ENCODE peak calls at places on chromosomes 7 and 10, in four cellular contexts. V, R, J and S are unnamed samples.

GRCh38 chr7:7761340-7761973 is 43.0 kb upstream of the RPA3 start:
- DNase-seq in R (no peak), J (no peak), V (no peak), S (no peak)

GRCh38 chr7:28112883-28113540 is 67.6 kb downstream of the JAZF1 start:
- DNase-seq in R (peak), J (no peak), V (peak), S (no peak)

GRCh38 chr10:117987242-117987909 is 59.4 kb downstream of the RAB11FIP2 start:
- DNase-seq in J (no peak), R (no peak), V (no peak), S (no peak)

GRCh38 chr7:128783143-128783799 is 7.7 kb upstream of the OPN1SW start:
- DNase-seq in R (no peak), J (peak), V (peak), S (no peak)

GRCh38 chr10:69348824-69349541 is 67.7 kb downstream of the TACR2 start:
- DNase-seq in J (no peak), R (peak), V (peak), S (no peak)

GRCh38 chr7:32047075-32047474 is 23.1 kb downstream of the PDE1C start:
- DNase-seq in J (no peak), V (no peak), R (no peak), S (peak)

GRCh38 chr10:32952094-32952493 is 5.9 kb downstream of the ITGB1 start:
- DNase-seq in V (no peak), J (no peak), R (no peak), S (no peak)

GRCh38 chr10:97081621-97082235 is 104.0 kb downstream of the SLIT1 start:
- DNase-seq in V (no peak), R (peak), J (peak), S (no peak)

GRCh38 chr10:58322072-58322834 is 12.6 kb upstream of the UBE2D1 start:
- DNase-seq in V (no peak), J (no peak), R (peak), S (no peak)

DNA sequence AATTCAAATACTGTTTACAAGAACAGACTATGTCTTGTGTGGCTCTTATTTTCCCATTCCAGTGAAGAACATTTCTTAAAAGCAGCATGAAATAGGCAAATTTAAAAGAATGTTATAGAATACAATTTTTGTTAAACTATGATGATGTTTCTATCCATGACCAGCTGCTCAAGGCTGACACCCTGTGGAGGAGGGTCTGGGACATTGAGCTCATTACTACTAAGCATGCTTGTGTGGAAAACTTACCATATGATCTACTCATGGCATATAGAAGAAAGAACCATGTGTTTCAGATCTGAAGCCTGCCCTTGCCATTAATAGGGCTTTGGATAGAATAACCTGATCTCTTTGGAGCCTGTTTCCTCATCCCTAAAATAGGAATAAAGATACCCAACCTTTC is 125.0 kb downstream of the FOXP2 start:
- DNase-seq in R (no peak), J (no peak), V (no peak), S (no peak)
- TF ChIP-seq GABPA in R (no peak), J (no peak), V (no peak), S (no peak)

GRCh38 chr7:138865843-138866242 is 67.8 kb upstream of the ATP6V0A4 start:
- DNase-seq in J (no peak), V (no peak), R (peak), S (peak)
- TF ChIP-seq GABPA in J (no peak), V (no peak), R (no peak), S (no peak)

GRCh38 chr10:114083040-114083439 is 39.4 kb downstream of the ADRB1 start:
- DNase-seq in V (no peak), R (no peak), J (no peak), S (no peak)

GRCh38 chr10:114087655-114088054 is 44.0 kb downstream of the ADRB1 start:
- DNase-seq in R (no peak), V (no peak), J (no peak), S (no peak)

GRCh38 chr10:114087255-114087654 is 43.6 kb downstream of the ADRB1 start:
- DNase-seq in R (no peak), J (no peak), V (no peak), S (no peak)

GRCh38 chr10:114081911-114082583 is 38.4 kb downstream of the ADRB1 start:
- DNase-seq in R (no peak), V (no peak), J (no peak), S (no peak)

GRCh38 chr10:114084225-114084624 is 40.6 kb downstream of the ADRB1 start:
- DNase-seq in R (no peak), V (no peak), J (no peak), S (no peak)
- TF ChIP-seq GABPA in R (no peak), V (no peak), J (no peak), S (no peak)

GRCh38 chr7:151241755-151242096 is 6.8 kb downstream of the SMARCD3 start:
- DNase-seq in J (no peak), R (no peak), V (no peak), S (no peak)

GRCh38 chr7:151239837-151240459 is 7.7 kb downstream of the CHPF2 start:
- DNase-seq in J (no peak), R (no peak), V (peak), S (no peak)

GRCh38 chr7:151240942-151241754 is 7.3 kb downstream of the SMARCD3 start:
- DNase-seq in R (no peak), V (no peak), J (no peak), S (no peak)

GRCh38 chr7:151238924-151239836 is 6.9 kb downstream of the CHPF2 start:
- DNase-seq in R (no peak), J (no peak), V (no peak), S (no peak)

GRCh38 chr7:151240536-151240935 is 8.0 kb downstream of the SMARCD3 start:
- DNase-seq in J (no peak), V (peak), R (no peak), S (no peak)
- TF ChIP-seq GABPA in J (no peak), V (no peak), R (no peak), S (no peak)

DNA sequence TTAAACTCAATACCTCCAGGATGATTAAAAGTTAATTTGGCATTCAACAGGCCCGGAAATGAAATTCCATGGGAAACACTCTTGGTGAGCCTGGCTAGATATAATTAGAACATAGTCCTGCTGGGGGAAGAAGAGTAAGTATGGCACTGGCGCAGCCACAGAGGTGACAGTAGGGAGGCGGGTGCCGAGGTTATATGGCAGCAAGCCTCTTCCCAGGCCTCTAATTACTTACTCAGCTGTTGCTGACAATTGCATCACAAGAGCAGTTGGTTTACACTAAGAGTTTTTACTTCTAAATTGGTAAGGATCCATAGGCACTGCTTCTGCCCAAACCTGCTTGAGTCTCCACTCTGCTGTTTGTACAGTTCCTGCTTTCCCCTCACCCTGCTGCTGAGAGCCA is 93.3 kb upstream of the DUSP5 start:
- DNase-seq in R (no peak), J (no peak), V (no peak), S (no peak)
- TF ChIP-seq GABPA in R (no peak), J (no peak), V (no peak), S (no peak)

GRCh38 chr10:131456411-131456810 is 144.9 kb upstream of the TCERG1L start:
- DNase-seq in J (no peak), V (no peak), R (no peak), S (no peak)

GRCh38 chr10:131452926-131453771 is 141.6 kb upstream of the TCERG1L start:
- DNase-seq in V (no peak), J (peak), R (no peak), S (no peak)

GRCh38 chr10:131450220-131450765 is 138.8 kb upstream of the TCERG1L start:
- DNase-seq in R (no peak), V (no peak), J (no peak), S (no peak)

GRCh38 chr10:131451407-131452015 is 140.0 kb upstream of the TCERG1L start:
- DNase-seq in V (no peak), R (no peak), J (no peak), S (no peak)

DNA sequence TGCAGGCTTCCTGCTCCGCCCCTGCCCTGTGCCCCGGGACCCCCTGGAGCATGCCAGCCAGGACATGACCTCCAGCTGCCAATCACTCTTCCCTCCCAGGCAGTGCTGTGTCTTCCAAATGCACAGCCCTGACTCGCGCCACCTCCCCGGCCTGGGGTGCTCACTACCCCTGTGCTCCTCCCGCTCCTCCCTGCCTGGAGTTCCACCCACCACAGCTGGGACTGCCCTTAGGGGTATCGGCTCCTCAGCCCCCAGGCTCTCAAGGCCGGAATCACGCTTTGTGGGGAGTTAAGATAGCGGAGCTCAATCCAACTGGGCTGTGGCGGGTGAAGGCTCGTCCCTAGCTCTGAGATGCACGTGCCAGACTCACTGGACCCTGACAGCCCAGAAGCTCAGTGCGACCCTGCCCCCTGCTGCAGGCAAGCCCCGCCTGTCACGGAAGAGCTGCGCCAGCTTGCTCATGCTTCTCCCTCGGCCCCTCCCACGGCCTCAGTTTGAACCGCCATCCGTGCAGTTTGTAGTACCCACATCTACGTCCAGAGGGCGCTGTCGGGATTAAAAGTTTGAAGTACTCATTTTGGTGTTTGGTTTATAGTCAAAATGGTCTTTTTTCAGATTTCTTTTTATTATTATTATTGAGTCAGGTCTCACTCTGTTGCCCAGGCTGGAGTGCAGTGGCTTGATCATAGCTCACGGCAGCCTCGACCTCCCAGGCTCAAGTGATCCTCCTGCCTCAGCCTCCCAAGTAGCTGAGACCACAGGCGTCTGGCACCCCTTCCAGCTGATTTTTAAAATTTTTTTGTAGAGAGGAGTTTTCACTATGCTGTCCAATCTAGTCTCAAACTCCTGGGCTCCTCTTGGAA is 142.5 kb upstream of the TCERG1L start:
- DNase-seq in R (peak), V (peak), J (peak), S (no peak)
- TF ChIP-seq GABPA in R (no peak), V (no peak), J (no peak), S (no peak)

GRCh38 chr7:48084727-48085432 is 4.2 kb upstream of the UPP1 start:
- DNase-seq in J (no peak), V (peak), R (peak), S (peak)
- TF ChIP-seq GABPA in J (no peak), V (peak), R (no peak), S (peak)

GRCh38 chr7:12397671-12398070 is 6.0 kb downstream of the VWDE start:
- DNase-seq in V (no peak), J (no peak), R (no peak), S (no peak)
- TF ChIP-seq GABPA in V (no peak), J (no peak), R (no peak), S (no peak)

DNA sequence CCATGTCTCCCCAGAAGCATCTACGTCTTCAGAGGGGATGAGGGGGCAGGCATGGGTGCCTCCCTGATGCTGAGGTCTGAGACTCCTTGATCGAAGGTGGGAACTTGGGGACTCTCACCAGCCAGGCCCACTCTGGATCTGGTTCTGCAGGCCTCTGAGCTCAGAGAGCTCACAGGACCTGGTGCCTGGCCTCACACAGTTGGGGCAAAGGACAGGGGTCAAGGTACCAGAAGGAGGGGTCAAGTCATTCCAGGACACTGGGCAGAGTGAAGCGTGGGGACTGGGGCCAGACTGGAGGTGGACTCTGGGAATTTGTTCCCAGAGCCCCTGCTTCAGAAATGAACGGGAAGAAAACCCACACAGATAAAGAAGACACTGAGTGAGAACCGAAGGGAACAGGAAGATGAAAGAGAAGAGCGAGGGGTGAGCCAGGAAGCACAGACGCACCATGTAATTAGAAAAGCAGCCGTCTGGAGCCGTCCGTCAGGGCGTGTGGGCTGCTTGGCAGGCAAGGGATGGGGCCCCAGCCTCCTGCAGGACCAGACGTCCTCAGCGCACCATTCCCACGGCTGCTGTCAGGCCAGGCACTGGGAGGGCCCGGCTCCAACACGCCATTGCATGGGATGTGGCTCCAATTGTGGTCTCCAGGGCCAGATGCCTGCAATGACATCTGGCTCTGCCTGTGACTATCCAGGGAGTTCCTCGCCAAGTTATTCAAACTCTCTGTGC is 47.7 kb downstream of the ZCCHC24 start:
- DNase-seq in R (no peak), V (peak), J (no peak), S (no peak)
- TF ChIP-seq GABPA in R (no peak), V (no peak), J (no peak), S (no peak)